ENCODE peak calls at places on chromosomes 4 and X, in four cellular contexts. F is HepG2, W is K562, Y is HCT116. L is an unnamed sample.

GRCh38 chr4:80335554-80336358 is at the start of gene CFAP299:
- DNase-seq in W (peak), Y (peak), F (peak), L (peak)

GRCh38 chr4:10460313-10461047 is 3.3 kb upstream of the ZNF518B start:
- DNase-seq in F (no peak), Y (no peak), W (no peak), L (no peak)

GRCh38 chrX:131402124-131402811 is 113.2 kb upstream of the IGSF1 start:
- DNase-seq in W (no peak), F (no peak), Y (no peak), L (no peak)

GRCh38 chr4:52659722-52660261 is 691 bp upstream of the USP46 start:
- DNase-seq in W (peak), F (peak), Y (no peak), L (peak)

GRCh38 chrX:118383120-118383519 is 37.2 kb downstream of the WDR44 start:
- DNase-seq in W (no peak), Y (no peak), F (no peak), L (no peak)

GRCh38 chr4:36734296-36734695 is 452.9 kb downstream of the DTHD1 start:
- DNase-seq in W (no peak), Y (no peak), F (no peak), L (no peak)

GRCh38 chrX:67604979-67605703 is 61.3 kb downstream of the AR start:
- DNase-seq in W (no peak), Y (no peak), F (no peak), L (no peak)

GRCh38 chrX:68132749-68133148 is 300.5 kb downstream of the OPHN1 start:
- DNase-seq in W (no peak), Y (no peak), F (no peak), L (no peak)

GRCh38 chr4:51999250-51999649 is 20.9 kb downstream of the LRRC66 start:
- DNase-seq in Y (no peak), F (no peak), W (no peak), L (no peak)

GRCh38 chr4:139438141-139438540 is 15.8 kb upstream of the RAB33B start:
- DNase-seq in W (no peak), Y (no peak), F (no peak), L (no peak)

GRCh38 chr4:142419712-142420111 is 426.4 kb downstream of the INPP4B start:
- DNase-seq in F (no peak), Y (no peak), W (no peak), L (peak)

GRCh38 chrX:18424482-18425198 is 768 bp upstream of the CDKL5 start:
- DNase-seq in Y (no peak), F (no peak), W (no peak), L (peak)

GRCh38 chr4:3706111-3706511 is 60.1 kb upstream of the ADRA2C start:
- DNase-seq in F (no peak), Y (no peak), W (no peak), L (no peak)

GRCh38 chr4:98614081-98614480 is 44.3 kb downstream of the TSPAN5 start:
- DNase-seq in F (no peak), W (no peak), Y (no peak), L (no peak)

DNA sequence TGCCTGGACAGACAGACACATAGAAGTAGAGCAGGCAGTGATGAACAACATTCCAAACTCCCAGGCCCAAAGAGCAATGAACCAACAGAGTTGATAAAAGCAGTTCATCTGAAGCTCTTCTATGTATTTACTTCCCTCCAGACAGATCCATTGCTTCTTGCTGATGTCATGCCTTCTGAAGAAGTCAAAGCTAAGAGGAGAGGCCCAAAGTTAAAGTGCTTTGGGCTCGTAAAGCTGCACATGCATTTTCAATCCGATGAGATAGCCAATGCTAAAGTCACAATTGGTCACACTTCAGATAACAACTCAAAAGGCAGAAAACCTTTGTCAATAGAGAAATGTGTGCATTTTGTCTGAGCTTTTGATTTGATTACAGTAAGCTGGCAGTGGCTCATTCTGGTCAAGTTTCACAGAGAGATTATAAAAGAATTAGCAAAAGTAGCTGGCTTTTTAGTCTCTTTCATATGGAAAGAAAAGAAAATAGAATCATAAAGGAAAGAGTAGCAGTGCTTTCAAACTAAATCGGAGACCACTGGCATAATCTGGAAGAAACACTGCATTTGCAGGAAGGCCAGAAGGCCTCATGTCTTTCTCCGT is 82.0 kb downstream of the GPC4 start:
- DNase-seq in W (no peak), F (no peak), Y (no peak), L (no peak)
- TF ChIP-seq RAD21 in W (no peak), F (no peak), Y (no peak), L (no peak)

GRCh38 chr4:177282284-177282683 is 27.4 kb upstream of the NEIL3 start:
- DNase-seq in Y (no peak), W (no peak), F (no peak), L (peak)

GRCh38 chr4:177287298-177287697 is 22.4 kb upstream of the NEIL3 start:
- DNase-seq in W (no peak), F (no peak), Y (no peak), L (no peak)

GRCh38 chr4:177285953-177286352 is 23.7 kb upstream of the NEIL3 start:
- DNase-seq in F (no peak), Y (no peak), W (no peak), L (no peak)

GRCh38 chr4:177281544-177281943 is 28.1 kb upstream of the NEIL3 start:
- DNase-seq in W (no peak), F (no peak), Y (no peak), L (no peak)

DNA sequence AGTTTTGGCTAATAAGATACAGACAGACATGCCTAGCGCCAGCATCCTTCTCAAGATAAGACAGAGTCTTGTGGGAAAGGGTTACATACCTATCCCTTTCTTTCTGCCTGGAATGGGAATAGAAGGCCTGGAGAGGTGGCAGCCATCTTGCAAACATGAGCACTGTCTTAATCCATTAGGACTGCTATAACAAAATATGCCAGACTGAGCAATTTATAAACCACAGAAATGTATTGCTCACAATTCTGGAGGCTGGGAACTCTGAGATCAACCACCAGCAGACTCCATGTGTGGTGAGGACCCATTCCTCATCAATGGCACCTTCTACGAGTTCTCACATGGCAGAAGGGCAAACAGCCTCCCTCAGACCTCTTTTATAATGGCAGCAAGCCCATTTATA is 26.5 kb upstream of the NEIL3 start:
- DNase-seq in W (no peak), F (no peak), Y (no peak), L (no peak)
- TF ChIP-seq ELF1 in W (no peak), F (no peak), Y (no peak), L (no peak)

GRCh38 chr4:189084671-189085070 is 856.0 kb upstream of the FRG1 start:
- DNase-seq in W (no peak), F (no peak), Y (peak), L (no peak)
- TF ChIP-seq JUND in W (no peak), F (no peak), Y (no peak), L (no peak)

GRCh38 chr4:76253511-76253910 is 2.0 kb downstream of the FAM47E start:
- DNase-seq in F (no peak), Y (no peak), W (no peak), L (no peak)

GRCh38 chr4:76256032-76256431 is 4.5 kb downstream of the FAM47E start:
- DNase-seq in Y (no peak), W (peak), F (no peak), L (no peak)

GRCh38 chr4:76251448-76252270 is at the start of gene FAM47E:
- DNase-seq in W (peak), F (peak), Y (no peak), L (peak)

GRCh38 chr4:76250962-76251361 is 559 bp upstream of the FAM47E start:
- DNase-seq in W (no peak), F (no peak), Y (no peak), L (peak)

GRCh38 chr4:76252271-76252653 is 741 bp downstream of the FAM47E start:
- DNase-seq in W (no peak), Y (no peak), F (no peak), L (no peak)
- TF ChIP-seq RAD21 in W (no peak), Y (no peak), F (no peak), L (no peak)

GRCh38 chrX:40719218-40719617 is 16.1 kb downstream of the MED14 start:
- DNase-seq in W (no peak), F (no peak), Y (no peak), L (no peak)
- TF ChIP-seq ELF1 in W (no peak), F (no peak), Y (no peak), L (no peak)

DNA sequence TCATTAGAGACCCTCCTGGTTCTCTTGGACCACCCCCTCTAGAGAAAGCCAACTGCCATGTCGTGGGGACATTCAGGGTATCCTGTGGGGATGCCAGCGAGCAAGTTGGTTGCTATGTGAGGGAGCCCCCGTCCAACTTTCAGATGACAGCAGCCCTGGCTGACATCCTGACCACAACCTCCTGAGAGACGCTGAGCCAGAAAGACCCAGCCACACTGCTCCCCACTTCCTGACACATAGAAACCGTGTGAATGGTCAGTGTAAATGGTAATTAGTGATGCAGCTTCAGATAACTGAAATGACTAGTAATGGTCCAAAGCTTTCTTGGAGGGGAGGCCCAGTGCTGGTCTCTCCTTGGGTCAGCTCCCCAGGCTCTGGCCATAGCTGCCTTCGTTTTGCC is 10.8 kb downstream of the CLCN4 start:
- DNase-seq in Y (no peak), W (no peak), F (no peak), L (no peak)
- TF ChIP-seq JUND in Y (no peak), W (no peak), F (no peak), L (no peak)

DNA sequence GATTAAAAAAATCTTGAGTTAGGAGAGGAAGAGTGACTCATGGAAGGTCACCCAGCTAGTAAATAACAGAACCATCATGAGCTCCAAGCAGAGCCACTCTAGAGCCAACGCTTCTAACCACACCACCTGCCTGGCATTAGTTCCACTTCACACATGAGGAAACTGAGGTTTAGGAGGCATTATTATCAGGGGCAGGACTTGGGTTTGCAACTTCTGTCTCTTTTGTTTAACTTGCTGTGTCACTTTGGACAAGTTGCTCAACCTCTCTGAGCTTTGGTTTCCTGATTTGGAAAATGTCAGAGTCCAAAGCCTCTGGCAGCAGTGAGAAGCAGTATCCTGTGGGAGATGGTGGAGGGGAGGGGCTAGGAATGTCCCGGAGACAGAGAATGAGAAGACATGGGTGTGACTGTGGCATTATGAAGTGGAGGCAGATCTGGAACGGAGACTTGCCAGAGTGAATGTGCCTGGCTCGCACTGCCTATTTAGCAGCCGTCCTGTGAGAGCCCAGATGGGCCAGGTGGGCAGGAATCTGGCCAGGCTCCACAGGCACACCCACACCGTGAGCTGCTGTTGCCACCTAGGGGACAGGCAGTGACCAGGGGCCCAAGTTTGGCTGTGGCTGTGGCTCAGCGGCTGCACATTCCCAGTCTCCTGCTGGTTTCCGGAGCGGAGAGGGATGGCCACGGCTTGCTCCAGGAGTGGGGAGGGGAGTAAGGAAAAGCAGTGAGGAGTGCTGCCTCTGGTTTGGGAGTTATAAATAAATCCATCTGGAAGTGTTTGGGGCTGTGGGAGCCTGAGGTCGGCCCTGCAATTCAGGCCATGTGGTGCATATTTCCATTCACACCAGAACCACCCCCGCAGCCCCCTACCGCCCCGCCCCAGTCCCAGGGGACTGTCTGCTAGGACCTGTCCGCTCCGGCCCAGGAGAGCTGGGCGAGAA is 93.4 kb downstream of the NHSL2 start:
- DNase-seq in W (no peak), F (no peak), Y (peak), L (peak)
- TF ChIP-seq RAD21 in W (peak), F (no peak), Y (peak), L (peak)

GRCh38 chr4:182320092-182320491 is 76.9 kb downstream of the TENM3 start:
- DNase-seq in W (no peak), Y (no peak), F (no peak), L (no peak)
- TF ChIP-seq ELF1 in W (no peak), Y (no peak), F (no peak), L (no peak)